ENCODE peak calls at places on chromosomes 5 and 9, in seven cellular contexts. D is lower leg skin, R is foreskin fibroblast, A is A549, K is right lobe of liver, P is colonic mucosa, L is Calu3. X is an unnamed sample.

GRCh38 chr5:138352722-138353549 is 451 bp downstream of the KDM3B start:
- DNase-seq in D (peak), R (peak), A (peak), K (peak), P (peak), L (peak), X (no peak)

GRCh38 chr5:150492621-150493020 is 15.3 kb upstream of the NDST1 start:
- DNase-seq in D (no peak), R (peak), A (peak), K (no peak), P (no peak), L (no peak), X (no peak)

GRCh38 chr5:83473344-83474169 is 2.0 kb downstream of the VCAN start:
- DNase-seq in D (peak), R (peak), A (peak), K (peak), P (peak), L (peak), X (no peak)

GRCh38 chr5:6471252-6471651 is 22.6 kb downstream of the UBE2QL1 start:
- DNase-seq in D (peak), R (no peak), A (no peak), K (no peak), P (no peak), L (no peak), X (no peak)

GRCh38 chr5:17224858-17225436 is 7.5 kb downstream of the BASP1 start:
- DNase-seq in D (no peak), R (peak), A (no peak), K (no peak), P (no peak), L (no peak), X (no peak)

GRCh38 chr9:105309531-105309931 is 65.1 kb downstream of the SLC44A1 start:
- DNase-seq in D (no peak), R (peak), A (no peak), K (no peak), P (no peak), L (no peak), X (no peak)

GRCh38 chr5:35087971-35088370 is 40.2 kb upstream of the AGXT2 start:
- DNase-seq in D (no peak), R (peak), A (no peak), K (no peak), P (no peak), L (no peak), X (no peak)

GRCh38 chr5:177357459-177358332 is at the start of gene RGS14:
- DNase-seq in D (peak), R (no peak), A (no peak), K (peak), P (peak), L (no peak), X (no peak)

GRCh38 chr5:75843319-75843718 is 126.1 kb upstream of the POC5 start:
- DNase-seq in D (no peak), R (no peak), A (no peak), K (no peak), P (no peak), L (no peak), X (no peak)

GRCh38 chr5:151886741-151887261 is 37.9 kb downstream of the GLRA1 start:
- DNase-seq in D (no peak), R (peak), A (no peak), K (no peak), P (no peak), L (no peak), X (no peak)

GRCh38 chr5:72402381-72402890 is 82.3 kb downstream of the PTCD2 start:
- DNase-seq in D (no peak), R (peak), A (peak), K (no peak), P (no peak), L (no peak), X (no peak)

GRCh38 chr5:124457101-124457500 is 289.3 kb downstream of the ZNF608 start:
- DNase-seq in D (no peak), R (no peak), A (no peak), K (no peak), P (no peak), L (no peak), X (no peak)

GRCh38 chr5:135147294-135148090 is 113.5 kb upstream of the PITX1 start:
- DNase-seq in D (peak), R (no peak), A (no peak), K (no peak), P (no peak), L (no peak), X (no peak)

GRCh38 chr5:96565843-96566242 is 96.3 kb upstream of the CAST start:
- DNase-seq in D (no peak), R (peak), A (peak), K (no peak), P (no peak), L (no peak), X (no peak)

GRCh38 chr5:156295434-156295833 is 31.5 kb upstream of the SGCD start:
- DNase-seq in D (no peak), R (no peak), A (no peak), K (no peak), P (no peak), L (no peak), X (no peak)

GRCh38 chr9:122158202-122158601 is 1.4 kb downstream of the NDUFA8 start:
- DNase-seq in D (no peak), R (peak), A (peak), K (no peak), P (peak), L (no peak), X (peak)

GRCh38 chr9:135705376-135705775 is 3.4 kb downstream of the KCNT1 start:
- DNase-seq in D (no peak), R (no peak), A (no peak), K (no peak), P (no peak), L (no peak), X (no peak)

GRCh38 chr9:79719989-79720388 is 148.2 kb downstream of the TLE4 start:
- DNase-seq in D (no peak), R (no peak), A (no peak), K (no peak), P (no peak), L (no peak), X (no peak)

GRCh38 chr9:98191615-98192502 is 578 bp downstream of the CORO2A start:
- DNase-seq in D (no peak), R (no peak), A (no peak), K (peak), P (peak), L (peak), X (no peak)

GRCh38 chr5:142852361-142852760 is 82.2 kb downstream of the ARHGAP26 start:
- DNase-seq in D (no peak), R (no peak), A (no peak), K (no peak), P (no peak), L (no peak), X (no peak)

GRCh38 chr9:122370303-122370702 is 521 bp upstream of the PTGS1 start:
- DNase-seq in D (no peak), R (no peak), A (no peak), K (no peak), P (no peak), L (no peak), X (no peak)

GRCh38 chr9:117919594-117919993 is 215.4 kb downstream of the TLR4 start:
- DNase-seq in D (no peak), R (no peak), A (no peak), K (no peak), P (no peak), L (no peak), X (no peak)

GRCh38 chr5:33588654-33589372 is 148.0 kb downstream of the TARS1 start:
- DNase-seq in D (no peak), R (no peak), A (peak), K (no peak), P (peak), L (peak), X (no peak)

DNA sequence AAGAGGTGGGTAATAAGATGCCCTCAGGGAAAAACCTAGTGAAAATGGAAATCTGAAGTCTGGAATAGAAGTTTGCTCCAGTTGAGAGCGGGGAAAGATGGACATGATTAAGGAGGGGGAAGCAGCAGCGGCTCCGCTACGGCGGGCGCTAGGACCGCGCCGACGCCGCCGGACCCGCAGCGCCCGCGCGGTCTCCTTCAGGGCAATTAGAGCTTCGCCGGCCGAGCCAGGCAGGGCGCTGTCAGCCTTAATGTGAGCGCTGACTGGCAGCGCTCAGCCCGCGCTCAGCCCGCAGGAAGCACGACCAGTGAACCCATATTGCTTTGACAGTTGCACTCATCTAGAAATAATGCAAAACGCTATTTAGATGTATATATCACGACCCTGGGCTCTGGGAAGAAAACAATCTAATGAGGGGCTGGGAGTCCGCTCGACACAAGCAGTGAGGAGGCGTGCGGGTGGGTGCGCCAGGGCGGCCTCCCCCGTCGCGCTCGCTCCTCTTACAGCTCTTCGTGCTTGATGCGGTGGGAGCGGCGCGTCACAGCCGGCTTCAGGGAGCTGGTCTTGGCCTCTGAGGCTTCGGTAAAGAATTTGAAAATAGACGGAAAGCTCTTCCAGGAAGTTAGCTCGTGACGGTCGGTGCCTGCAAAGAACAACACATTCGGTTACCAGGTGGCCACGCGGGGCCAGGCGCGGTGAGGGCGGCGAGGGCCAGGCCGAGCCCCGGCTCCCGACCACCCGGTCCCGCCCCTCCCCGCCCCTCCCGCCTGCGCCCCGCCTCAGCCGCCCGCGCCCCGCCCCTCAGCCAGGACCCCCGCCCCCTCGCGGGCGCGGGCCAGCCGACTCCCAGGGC is 37.7 kb downstream of the NR2F1 start:
- DNase-seq in D (peak), R (peak), A (peak), K (peak), P (peak), L (peak), X (no peak)
- TF ChIP-seq CTCF in D (no peak), R (no peak), A (peak), K (peak), P (no peak), L (no peak), X (peak)

GRCh38 chr9:74277532-74277931 is 219.6 kb upstream of the RORB start:
- DNase-seq in D (no peak), R (no peak), A (no peak), K (no peak), P (no peak), L (no peak), X (no peak)
- TF ChIP-seq CTCF in D (no peak), R (no peak), A (no peak), K (no peak), P (no peak), L (no peak), X (no peak)

DNA sequence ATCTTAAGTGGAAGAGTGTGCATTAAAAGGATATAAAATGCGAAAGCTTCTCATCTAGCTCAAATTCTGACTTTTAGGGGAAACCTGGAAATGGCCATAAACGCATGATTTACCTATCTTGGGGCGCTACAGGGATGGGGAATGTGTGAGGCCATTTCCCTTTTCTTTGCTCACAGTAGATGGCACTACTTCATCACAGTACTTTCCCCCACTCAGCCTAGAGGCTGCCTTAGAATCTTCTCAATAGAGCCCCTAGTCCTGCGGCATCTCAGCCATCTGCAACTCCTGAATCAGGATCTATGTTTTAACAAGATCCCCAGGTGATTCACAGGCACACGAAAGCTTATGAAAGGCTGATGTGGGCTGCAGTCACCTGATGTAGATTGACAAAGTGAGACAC is 110.8 kb downstream of the LHFPL2 start:
- DNase-seq in D (peak), R (peak), A (peak), K (no peak), P (no peak), L (peak), X (no peak)
- TF ChIP-seq CTCF in D (no peak), R (peak), A (peak), K (peak), P (peak), L (no peak), X (peak)

DNA sequence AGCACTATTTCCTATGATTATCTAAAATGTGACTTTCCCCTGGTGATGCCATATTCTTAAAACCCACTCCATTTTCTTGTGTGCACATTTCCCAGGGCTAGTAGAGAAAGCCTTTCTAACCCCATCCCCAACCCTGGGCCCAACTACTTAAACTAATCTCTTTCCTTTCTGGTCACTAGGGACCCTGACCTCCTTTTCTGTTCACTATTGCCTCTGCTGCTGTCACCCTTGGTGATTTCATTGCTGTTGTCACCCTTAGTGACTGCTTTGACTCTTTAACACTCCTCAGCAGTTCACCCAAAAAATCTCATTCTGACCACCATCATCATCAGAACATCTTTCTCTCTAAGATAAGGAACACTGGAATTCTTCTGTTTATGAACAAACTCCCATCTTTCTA is 16.9 kb downstream of the IL33 start:
- DNase-seq in D (no peak), R (no peak), A (no peak), K (no peak), P (no peak), L (no peak), X (no peak)
- TF ChIP-seq CTCF in D (no peak), R (no peak), A (no peak), K (no peak), P (no peak), L (no peak), X (no peak)

GRCh38 chr9:114077162-114077837 is 800 bp downstream of the AMBP start:
- DNase-seq in D (no peak), R (no peak), A (no peak), K (peak), P (no peak), L (no peak), X (no peak)
- TF ChIP-seq CTCF in D (no peak), R (no peak), A (no peak), K (no peak), P (no peak), L (no peak), X (no peak)

DNA sequence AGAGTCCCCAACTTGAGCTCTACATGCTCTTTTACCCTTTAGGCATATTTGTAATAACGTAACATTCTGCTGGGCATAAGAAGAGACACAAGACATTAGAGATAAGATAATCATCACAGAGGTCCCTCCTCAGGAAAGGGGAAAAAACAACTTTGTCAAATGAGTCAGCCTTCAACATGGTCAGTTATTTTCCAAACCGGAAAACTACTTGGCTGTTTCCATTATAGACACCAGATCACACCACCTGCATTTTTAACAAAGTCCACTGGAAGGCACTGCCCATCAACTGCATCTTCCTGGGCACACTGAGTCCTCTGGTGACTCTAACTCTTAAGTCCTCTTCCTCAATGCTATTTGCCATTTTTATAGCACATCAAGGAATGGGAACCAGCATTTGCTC is 221.8 kb downstream of the FAM114A2 start:
- DNase-seq in D (no peak), R (peak), A (no peak), K (no peak), P (no peak), L (no peak), X (no peak)
- TF ChIP-seq CTCF in D (no peak), R (no peak), A (no peak), K (no peak), P (no peak), L (no peak), X (no peak)

GRCh38 chr5:115601709-115602584 is at the start of gene TICAM2:
- DNase-seq in D (peak), R (peak), A (peak), K (peak), P (peak), L (peak), X (no peak)
- TF ChIP-seq CTCF in D (no peak), R (no peak), A (peak), K (peak), P (peak), L (peak), X (no peak)

GRCh38 chr5:69140827-69141226 is 26.1 kb upstream of the CCNB1 start:
- DNase-seq in D (no peak), R (no peak), A (no peak), K (no peak), P (no peak), L (no peak), X (no peak)
- TF ChIP-seq CTCF in D (no peak), R (no peak), A (no peak), K (no peak), P (no peak), L (no peak), X (no peak)

GRCh38 chr9:38644601-38645000 is 24.2 kb upstream of the ANKRD18A start:
- DNase-seq in D (no peak), R (no peak), A (no peak), K (no peak), P (no peak), L (no peak), X (no peak)

GRCh38 chr9:38641142-38641541 is 20.7 kb upstream of the ANKRD18A start:
- DNase-seq in D (no peak), R (no peak), A (no peak), K (no peak), P (no peak), L (no peak), X (no peak)

GRCh38 chr9:38643456-38644173 is 23.2 kb upstream of the ANKRD18A start:
- DNase-seq in D (no peak), R (no peak), A (no peak), K (no peak), P (no peak), L (no peak), X (no peak)

GRCh38 chr9:38642951-38643350 is 22.6 kb upstream of the ANKRD18A start:
- DNase-seq in D (no peak), R (no peak), A (no peak), K (no peak), P (no peak), L (no peak), X (no peak)

DNA sequence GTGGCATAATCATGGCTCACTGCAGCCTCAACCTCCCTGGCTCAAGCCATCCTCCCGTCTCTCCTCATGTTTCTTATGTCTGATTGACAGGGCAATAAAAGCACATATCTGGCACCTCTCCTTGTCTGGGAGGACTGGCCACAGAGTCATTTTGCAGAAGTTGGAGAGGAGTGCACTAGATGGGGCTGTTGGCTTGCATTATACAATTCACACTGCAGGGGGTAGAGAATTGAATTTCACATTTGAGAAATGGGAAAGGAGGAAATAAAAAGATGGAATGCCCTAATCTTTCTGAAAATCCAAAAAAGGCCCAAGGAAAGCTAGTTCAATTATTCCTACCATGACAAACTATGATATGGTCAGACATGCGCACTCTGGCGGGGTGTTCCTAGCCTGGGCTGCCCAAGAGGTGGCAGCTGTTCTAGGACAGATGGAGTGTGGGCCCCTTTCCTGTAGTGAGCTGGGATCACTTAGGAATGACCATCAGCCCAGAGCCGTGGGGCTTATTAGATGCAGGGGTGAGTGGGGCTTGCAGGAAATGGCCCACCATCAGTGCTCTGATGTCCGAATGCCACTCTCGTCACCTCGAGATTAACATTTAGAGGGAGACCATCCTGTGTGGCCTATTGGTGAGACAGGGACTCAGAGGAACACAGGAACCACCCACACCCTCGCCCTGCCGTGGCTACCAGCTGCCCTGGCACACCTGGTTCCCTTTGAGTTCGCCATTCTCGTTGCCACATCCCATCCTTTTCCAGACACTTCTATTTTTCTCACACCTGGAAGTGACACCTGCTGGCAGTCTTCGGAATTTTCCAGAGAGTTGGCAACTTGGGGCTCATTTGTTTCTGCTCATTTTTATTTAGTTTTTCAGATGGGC is 21.8 kb upstream of the ANKRD18A start:
- DNase-seq in D (no peak), R (peak), A (peak), K (no peak), P (peak), L (peak), X (peak)
- TF ChIP-seq CTCF in D (no peak), R (peak), A (peak), K (peak), P (peak), L (no peak), X (peak)

DNA sequence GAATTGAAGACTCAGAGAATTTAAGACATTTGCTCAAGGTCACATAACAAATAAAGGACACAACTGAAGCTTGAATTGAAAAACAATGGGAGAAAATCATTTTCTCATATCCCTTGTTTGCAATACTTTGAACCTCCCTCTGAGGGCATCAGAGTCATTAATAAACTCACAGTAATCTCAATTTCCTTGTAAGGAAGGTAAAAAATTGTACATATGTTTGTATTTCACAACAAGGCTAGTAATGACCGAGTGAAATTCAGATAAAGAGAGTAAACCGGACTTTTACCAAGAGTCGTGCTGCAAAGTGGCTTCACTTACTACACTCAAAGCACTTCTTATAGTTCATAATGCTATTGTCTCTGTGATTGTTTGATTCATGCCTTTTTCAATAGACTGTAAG is 665.0 kb downstream of the NR2F1-AS1 start:
- DNase-seq in D (no peak), R (peak), A (peak), K (no peak), P (no peak), L (no peak), X (no peak)
- TF ChIP-seq CTCF in D (no peak), R (peak), A (peak), K (no peak), P (no peak), L (no peak), X (peak)

X was measured in LNCaP clone FGC.